ENCODE peak calls at places on chromosomes 16 and 17, in six cellular contexts. Z, F, E, O, A and M are unnamed samples.

GRCh38 chr17:43372273-43372911 is 26.4 kb upstream of the ARL4D start:
- DNase-seq in Z (no peak), F (no peak), E (no peak), O (peak), A (peak), M (no peak)

GRCh38 chr16:85137323-85138072 is 25.2 kb upstream of the CIBAR2 start:
- DNase-seq in Z (peak), F (peak), E (peak), O (peak), A (peak), M (peak)

GRCh38 chr16:30949655-30950515 is 1.0 kb downstream of the ORAI3 start:
- DNase-seq in Z (peak), F (peak), E (peak), O (peak), A (peak), M (peak)

GRCh38 chr16:81500833-81501521 is 56.4 kb downstream of the CMIP start:
- DNase-seq in Z (peak), F (no peak), E (peak), O (no peak), A (no peak), M (peak)

GRCh38 chr16:46691720-46692119 is 2.3 kb downstream of the ORC6 start:
- DNase-seq in Z (no peak), F (no peak), E (peak), O (peak), A (no peak), M (no peak)

GRCh38 chr16:2147981-2148671 is at the start of gene RAB26:
- DNase-seq in Z (peak), F (peak), E (no peak), O (peak), A (peak), M (no peak)

GRCh38 chr17:410674-411401 is 58.2 kb upstream of the RPH3AL start:
- DNase-seq in Z (no peak), F (no peak), E (peak), O (peak), A (no peak), M (peak)

GRCh38 chr17:7955414-7956042 is 23.5 kb downstream of the CNTROB start:
- DNase-seq in Z (no peak), F (no peak), E (no peak), O (peak), A (no peak), M (no peak)

GRCh38 chr17:67696853-67697505 is 20.8 kb upstream of the NOL11 start:
- DNase-seq in Z (no peak), F (no peak), E (no peak), O (no peak), A (no peak), M (no peak)

GRCh38 chr17:57665696-57666095 is 79.4 kb downstream of the CCDC182 start:
- DNase-seq in Z (no peak), F (no peak), E (no peak), O (no peak), A (no peak), M (no peak)

GRCh38 chr17:50337956-50338355 is 8.0 kb upstream of the XYLT2 start:
- DNase-seq in Z (peak), F (no peak), E (no peak), O (no peak), A (no peak), M (no peak)

GRCh38 chr17:14921936-14922335 is 343.2 kb downstream of the PMP22 start:
- DNase-seq in Z (no peak), F (no peak), E (no peak), O (no peak), A (no peak), M (no peak)

GRCh38 chr17:58960068-58960467 is 146.6 kb downstream of the TRIM37 start:
- DNase-seq in Z (peak), F (no peak), E (peak), O (peak), A (no peak), M (peak)

GRCh38 chr17:59558953-59559352 is 6.5 kb upstream of the DHX40 start:
- DNase-seq in Z (peak), F (no peak), E (peak), O (peak), A (no peak), M (no peak)

GRCh38 chr17:78925662-78926555 is 722 bp upstream of the TIMP2 start:
- DNase-seq in Z (no peak), F (peak), E (peak), O (peak), A (peak), M (peak)

GRCh38 chr16:15604460-15605390 is 38.2 kb downstream of the MARF1 start:
- DNase-seq in Z (no peak), F (no peak), E (no peak), O (no peak), A (peak), M (no peak)

GRCh38 chr17:6105608-6106007 is 35.4 kb downstream of the WSCD1 start:
- DNase-seq in Z (no peak), F (no peak), E (no peak), O (no peak), A (no peak), M (no peak)

GRCh38 chr16:49801290-49801689 is 54.6 kb downstream of the ZNF423 start:
- DNase-seq in Z (no peak), F (no peak), E (no peak), O (no peak), A (no peak), M (no peak)

GRCh38 chr16:24844101-24845030 is 1.4 kb upstream of the SLC5A11 start:
- DNase-seq in Z (peak), F (no peak), E (peak), O (no peak), A (peak), M (no peak)

GRCh38 chr17:48498168-48498840 is 32.5 kb downstream of the HOXB1 start:
- DNase-seq in Z (peak), F (no peak), E (no peak), O (no peak), A (no peak), M (no peak)

GRCh38 chr17:36627101-36627500 is 25.7 kb downstream of the MRM1 start:
- DNase-seq in Z (no peak), F (no peak), E (no peak), O (no peak), A (no peak), M (no peak)

GRCh38 chr17:68993112-68993511 is 37.9 kb upstream of the ABCA8 start:
- DNase-seq in Z (peak), F (no peak), E (peak), O (peak), A (no peak), M (no peak)

GRCh38 chr16:11100239-11100750 is 155.7 kb downstream of the SOCS1 start:
- DNase-seq in Z (peak), F (peak), E (peak), O (peak), A (no peak), M (peak)

GRCh38 chr17:12342609-12343248 is 322.1 kb downstream of the MAP2K4 start:
- DNase-seq in Z (peak), F (no peak), E (peak), O (peak), A (no peak), M (peak)

GRCh38 chr17:2282297-2282873 is 21.2 kb downstream of the SMG6 start:
- DNase-seq in Z (peak), F (peak), E (peak), O (peak), A (no peak), M (peak)

GRCh38 chr16:14193316-14193871 is 122.3 kb downstream of the MRTFB start:
- DNase-seq in Z (no peak), F (no peak), E (no peak), O (no peak), A (no peak), M (no peak)

GRCh38 chr17:80034977-80035686 is 540 bp downstream of the TBC1D16 start:
- DNase-seq in Z (peak), F (no peak), E (peak), O (peak), A (no peak), M (no peak)

GRCh38 chr17:79837888-79838540 is 1.2 kb downstream of the CBX4 start:
- DNase-seq in Z (no peak), F (no peak), E (no peak), O (no peak), A (peak), M (no peak)

GRCh38 chr16:57196276-57196675 is 10.1 kb downstream of the RSPRY1 start:
- DNase-seq in Z (no peak), F (no peak), E (peak), O (no peak), A (no peak), M (no peak)

GRCh38 chr16:50638816-50639670 is 42.1 kb downstream of the SNX20 start:
- DNase-seq in Z (no peak), F (no peak), E (no peak), O (no peak), A (no peak), M (no peak)

GRCh38 chr17:67218385-67218950 is 26.5 kb downstream of the HELZ start:
- DNase-seq in Z (no peak), F (no peak), E (peak), O (peak), A (no peak), M (no peak)

GRCh38 chr16:20383106-20384029 is 21.2 kb downstream of the PDILT start:
- DNase-seq in Z (peak), F (peak), E (peak), O (peak), A (peak), M (peak)

GRCh38 chr17:49595980-49596379 is 20.3 kb downstream of the NXPH3 start:
- DNase-seq in Z (no peak), F (no peak), E (no peak), O (peak), A (no peak), M (no peak)

GRCh38 chr17:78034429-78035091 is 76.1 kb downstream of the TNRC6C start:
- DNase-seq in Z (peak), F (no peak), E (peak), O (peak), A (no peak), M (no peak)

GRCh38 chr16:55539049-55539448 is 27.4 kb upstream of the CAPNS2 start:
- DNase-seq in Z (no peak), F (no peak), E (no peak), O (peak), A (no peak), M (no peak)

GRCh38 chr17:21458036-21458435 is 81.9 kb downstream of the KCNJ12 start:
- DNase-seq in Z (no peak), F (no peak), E (no peak), O (no peak), A (no peak), M (no peak)

GRCh38 chr17:44543213-44543904 is 13.9 kb upstream of the FZD2 start:
- DNase-seq in Z (peak), F (no peak), E (peak), O (peak), A (no peak), M (no peak)

GRCh38 chr17:66214893-66215528 is 14.2 kb downstream of the APOH start:
- DNase-seq in Z (no peak), F (no peak), E (no peak), O (no peak), A (no peak), M (no peak)

GRCh38 chr16:53523126-53523804 is 20.3 kb upstream of the AKTIP start:
- DNase-seq in Z (no peak), F (no peak), E (no peak), O (no peak), A (no peak), M (no peak)

GRCh38 chr17:39462644-39463375 is 1.5 kb downstream of the CDK12 start:
- DNase-seq in Z (no peak), F (no peak), E (no peak), O (no peak), A (no peak), M (no peak)

GRCh38 chr17:39455919-39456318 is 4.9 kb upstream of the MED1 start:
- DNase-seq in Z (no peak), F (no peak), E (no peak), O (no peak), A (no peak), M (no peak)

GRCh38 chr17:39461911-39462641 is 790 bp downstream of the CDK12 start:
- DNase-seq in Z (peak), F (peak), E (peak), O (no peak), A (no peak), M (no peak)

DNA sequence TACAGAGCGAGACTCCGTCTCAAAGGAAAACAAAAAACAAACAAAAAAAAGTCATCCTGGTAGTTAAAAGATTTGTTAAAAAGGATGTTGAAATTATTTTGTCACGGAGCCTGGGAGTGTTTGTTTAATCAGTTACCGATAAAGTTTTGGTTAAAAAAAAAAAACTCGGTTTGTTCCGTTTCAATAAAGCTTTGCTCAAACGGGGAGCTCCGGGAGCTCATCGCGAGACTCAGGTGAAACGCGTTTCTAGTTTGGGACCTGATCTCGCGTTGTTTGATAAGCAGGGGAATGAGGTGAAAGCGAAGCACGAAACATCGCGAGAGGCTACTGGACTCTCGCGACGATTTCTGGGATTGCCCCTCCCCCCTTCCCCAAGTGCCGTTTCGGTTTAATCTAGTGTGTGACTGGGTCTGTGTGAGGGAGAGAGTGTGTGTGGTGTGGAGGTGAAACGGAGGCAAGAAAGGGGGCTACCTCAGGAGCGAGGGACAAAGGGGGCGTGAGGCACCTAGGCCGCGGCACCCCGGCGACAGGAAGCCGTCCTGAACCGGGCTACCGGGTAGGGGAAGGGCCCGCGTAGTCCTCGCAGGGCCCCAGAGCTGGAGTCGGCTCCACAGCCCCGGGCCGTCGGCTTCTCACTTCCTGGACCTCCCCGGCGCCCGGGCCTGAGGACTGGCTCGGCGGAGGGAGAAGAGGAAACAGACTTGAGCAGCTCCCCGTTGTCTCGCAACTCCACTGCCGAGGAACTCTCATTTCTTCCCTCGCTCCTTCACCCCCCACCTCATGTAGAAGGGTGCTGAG is at the start of gene CDK12:
- DNase-seq in Z (peak), F (peak), E (peak), O (peak), A (peak), M (peak)
- H3K4me3 ChIP-seq in Z (peak), F (peak), E (peak), O (peak), A (peak), M (peak)

DNA sequence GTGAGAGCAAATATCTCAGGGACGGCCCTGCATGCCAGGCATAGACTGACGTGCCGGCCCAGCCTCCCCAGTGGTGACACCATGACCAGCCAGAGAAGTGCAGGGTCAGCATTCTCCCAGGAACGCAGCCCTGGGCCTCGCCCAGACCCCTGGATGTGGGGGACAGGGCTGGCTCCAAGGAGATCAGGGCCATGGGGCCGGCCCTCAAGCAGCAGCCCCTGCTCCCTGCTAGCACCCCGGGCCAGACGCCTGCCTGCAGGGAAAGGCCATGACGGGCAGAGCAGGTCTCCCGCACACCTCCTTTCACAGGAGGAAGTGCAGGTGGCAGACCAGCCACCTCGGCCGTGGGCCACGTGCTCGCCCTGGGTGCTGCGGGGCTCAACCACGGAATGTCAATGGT is 9.5 kb downstream of the NDUFAF8 start:
- DNase-seq in Z (no peak), F (no peak), E (no peak), O (no peak), A (peak), M (no peak)
- TF ChIP-seq CTCF in Z (no peak), F (no peak), E (no peak), O (no peak), A (no peak), M (no peak)

GRCh38 chr17:76444518-76445311 is 8.2 kb downstream of the UBE2O start:
- DNase-seq in Z (peak), F (no peak), E (peak), O (peak), A (no peak), M (no peak)
- H3K4me3 ChIP-seq in Z (peak), F (no peak), E (no peak), O (no peak), A (no peak), M (no peak)

DNA sequence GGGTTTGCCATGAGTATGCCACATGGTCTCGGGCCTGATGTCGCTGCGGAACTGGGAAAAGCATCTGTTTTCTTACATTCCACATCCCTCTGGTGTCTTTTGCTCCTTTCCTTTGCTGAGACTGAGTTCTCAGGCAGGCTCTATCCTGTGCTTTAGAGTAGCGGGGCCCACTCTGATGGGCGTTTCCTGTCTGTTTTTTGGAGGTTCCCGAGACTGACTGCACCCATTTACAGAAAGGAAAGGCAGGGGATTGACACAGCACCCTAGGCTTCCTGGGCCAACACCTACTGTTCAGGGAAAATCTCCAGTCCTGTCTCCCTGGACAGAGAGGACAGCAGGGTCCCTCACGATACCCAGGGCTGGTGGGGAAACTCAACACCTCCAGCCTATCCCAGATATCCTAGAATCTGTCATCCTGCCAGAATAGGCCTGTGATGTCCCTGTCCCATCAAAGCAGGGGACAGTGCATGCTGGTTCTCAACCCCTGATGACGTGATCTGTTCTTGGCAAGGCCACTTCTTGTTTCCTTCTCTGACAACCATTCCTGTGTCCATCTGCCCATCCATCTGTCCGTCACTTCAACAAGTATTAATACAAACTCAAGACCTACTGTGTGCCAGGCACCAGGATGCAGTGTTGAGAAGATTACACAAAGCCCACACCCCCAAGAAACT is 42.2 kb downstream of the ACTG1 start:
- DNase-seq in Z (no peak), F (no peak), E (no peak), O (no peak), A (no peak), M (no peak)
- TF ChIP-seq CTCF in Z (no peak), F (no peak), E (no peak), O (no peak), A (no peak), M (no peak)